ENCODE peak calls at places on chromosome 1, in four cellular contexts. O, B, Q and Y are unnamed samples.

GRCh38 chr1:75723989-75724471 is 479 bp upstream of the ACADM start:
- DNase-seq in O (peak), B (peak), Q (peak), Y (peak)

GRCh38 chr1:14954210-14954609 is 199.3 kb upstream of the TMEM51 start:
- DNase-seq in O (no peak), B (no peak), Q (no peak), Y (no peak)

GRCh38 chr1:31987231-31987630 is 26.4 kb upstream of the KHDRBS1 start:
- DNase-seq in O (no peak), B (no peak), Q (no peak), Y (no peak)

GRCh38 chr1:175206687-175207086 is 14.1 kb upstream of the KIAA0040 start:
- DNase-seq in O (no peak), B (no peak), Q (no peak), Y (no peak)

GRCh38 chr1:33094971-33095604 is 14.1 kb downstream of the AZIN2 start:
- DNase-seq in O (peak), B (peak), Q (peak), Y (peak)

GRCh38 chr1:109361649-109362048 is 36.1 kb downstream of the SORT1 start:
- DNase-seq in O (peak), B (no peak), Q (no peak), Y (no peak)

GRCh38 chr1:198620951-198621824 is 17.7 kb upstream of the PTPRC start:
- DNase-seq in O (no peak), B (no peak), Q (no peak), Y (peak)

GRCh38 chr1:16625497-16626408 is 12.4 kb upstream of the NBPF1 start:
- DNase-seq in O (no peak), B (no peak), Q (peak), Y (peak)

GRCh38 chr1:64686828-64687724 is 57.8 kb upstream of the RAVER2 start:
- DNase-seq in O (peak), B (peak), Q (no peak), Y (peak)

GRCh38 chr1:50610563-50610962 is 187.3 kb upstream of the DMRTA2 start:
- DNase-seq in O (no peak), B (no peak), Q (no peak), Y (no peak)

GRCh38 chr1:40143891-40144575 is 17.2 kb upstream of the RLF start:
- DNase-seq in O (peak), B (peak), Q (peak), Y (peak)

GRCh38 chr1:201916649-201917249 is 28.1 kb downstream of the SHISA4 start:
- DNase-seq in O (peak), B (peak), Q (no peak), Y (peak)

GRCh38 chr1:181011301-181012202 is 11.1 kb downstream of the STX6 start:
- DNase-seq in O (peak), B (no peak), Q (no peak), Y (no peak)

GRCh38 chr1:36836916-36837315 is 197.4 kb downstream of the GRIK3 start:
- DNase-seq in O (no peak), B (no peak), Q (no peak), Y (no peak)

GRCh38 chr1:25781130-25781433 is 18.9 kb upstream of the SELENON start:
- DNase-seq in O (no peak), B (no peak), Q (no peak), Y (no peak)

GRCh38 chr1:17833661-17834501 is 78.7 kb downstream of the ACTL8 start:
- DNase-seq in O (no peak), B (no peak), Q (no peak), Y (no peak)

GRCh38 chr1:101704895-101705294 is 291.8 kb downstream of the OLFM3 start:
- DNase-seq in O (no peak), B (no peak), Q (no peak), Y (no peak)

GRCh38 chr1:47444578-47445465 is 7.0 kb downstream of the FOXD2 start:
- DNase-seq in O (peak), B (peak), Q (peak), Y (peak)

GRCh38 chr1:80633947-80634710 is 1166.6 kb upstream of the ADGRL2 start:
- DNase-seq in O (no peak), B (no peak), Q (no peak), Y (no peak)

GRCh38 chr1:10687782-10688408 is 108.6 kb downstream of the CASZ1 start:
- DNase-seq in O (no peak), B (no peak), Q (peak), Y (no peak)

GRCh38 chr1:102434421-102434820 is 437.7 kb upstream of the OLFM3 start:
- DNase-seq in O (no peak), B (no peak), Q (no peak), Y (no peak)